ENCODE peak calls at places on chromosomes 13 and 19, in seven cellular contexts. C is endothelial cell; Q is stromal cell of bone marrow; R is brain microvascular endothelial cell; K is activated naive CD4-positive, alpha-beta T cell treated with anti-CD3 and anti-CD28 coated beads for 36 hours; L is NCI-H345; P is hypothalamus. B is an unnamed sample.
A peak's percentile ranks its signal among the peaks of the same experiment; 100 is the strongest.

GRCh38 chr13:30869491-30869890 is 36.6 kb upstream of the MEDAG start:
- DNase-seq in C (no peak), Q (no peak), R (no peak), K (no peak), L (no peak), P (no peak), B (no peak)

GRCh38 chr13:90447735-90448103 is 899.8 kb upstream of the MIR17HG start:
- DNase-seq in C (no peak), Q (peak; percentile 6), R (peak; percentile 44), K (no peak), L (no peak), P (no peak), B (no peak)

GRCh38 chr19:34232566-34233481 is 21.5 kb upstream of the GARRE1 start:
- DNase-seq in C (no peak), Q (peak; percentile 93), R (peak; percentile 92), K (peak; percentile 50), L (no peak), P (no peak), B (no peak)

GRCh38 chr19:7450243-7451223 is 38.3 kb downstream of the PEX11G start:
- DNase-seq in C (no peak), Q (no peak), R (no peak), K (no peak), L (no peak), P (no peak), B (no peak)

GRCh38 chr19:1247747-1248453 is 483 bp upstream of the MIDN start:
- DNase-seq in C (peak; percentile 66), Q (no peak), R (peak; percentile 42), K (peak; percentile 75), L (no peak), P (no peak), B (no peak)

GRCh38 chr19:33390120-33390907 is 16.8 kb downstream of the CEBPG start:
- DNase-seq in C (no peak), Q (no peak), R (no peak), K (no peak), L (no peak), P (no peak), B (no peak)

GRCh38 chr13:113809934-113810333 is 50.9 kb downstream of the TMEM255B start:
- DNase-seq in C (no peak), Q (no peak), R (no peak), K (no peak), L (no peak), P (no peak), B (no peak)

GRCh38 chr19:47020992-47021496 is 1.4 kb downstream of the NPAS1 start:
- DNase-seq in C (no peak), Q (no peak), R (no peak), K (no peak), L (no peak), P (no peak), B (no peak)

GRCh38 chr19:10211691-10212090 is 16.9 kb upstream of the DNMT1 start:
- DNase-seq in C (no peak), Q (no peak), R (no peak), K (no peak), L (no peak), P (no peak), B (no peak)

GRCh38 chr13:43114504-43114903 is 91.1 kb downstream of the DNAJC15 start:
- DNase-seq in C (no peak), Q (no peak), R (no peak), K (no peak), L (no peak), P (no peak), B (no peak)

GRCh38 chr19:45179063-45179847 is 671 bp downstream of the BLOC1S3 start:
- DNase-seq in C (no peak), Q (no peak), R (no peak), K (peak; percentile 32), L (no peak), P (no peak), B (no peak)

GRCh38 chr19:29843180-29844051 is 31.6 kb downstream of the CCNE1 start:
- DNase-seq in C (no peak), Q (no peak), R (peak; percentile 1), K (peak; percentile 13), L (no peak), P (no peak), B (no peak)

GRCh38 chr13:79096099-79096498 is 310.0 kb downstream of the RBM26 start:
- DNase-seq in C (no peak), Q (no peak), R (no peak), K (no peak), L (no peak), P (no peak), B (no peak)

GRCh38 chr13:110254151-110254679 is 52.7 kb downstream of the COL4A1 start:
- DNase-seq in C (no peak), Q (no peak), R (no peak), K (no peak), L (no peak), P (no peak), B (no peak)

GRCh38 chr13:24997367-24997967 is 98.5 kb upstream of the PABPC3 start:
- DNase-seq in C (peak; percentile 21), Q (peak; percentile 12), R (peak; percentile 44), K (peak; percentile 35), L (peak; percentile 24), P (no peak), B (peak; percentile 83)

GRCh38 chr13:91066745-91067144 is 280.7 kb upstream of the MIR17HG start:
- DNase-seq in C (no peak), Q (no peak), R (no peak), K (no peak), L (no peak), P (no peak), B (no peak)

GRCh38 chr13:111064661-111065060 is 50.4 kb upstream of the ARHGEF7 start:
- DNase-seq in C (no peak), Q (no peak), R (no peak), K (no peak), L (no peak), P (no peak), B (no peak)

GRCh38 chr13:35954207-35954560 is 177.0 kb downstream of the DCLK1 start:
- DNase-seq in C (no peak), Q (no peak), R (no peak), K (no peak), L (no peak), P (no peak), B (no peak)

GRCh38 chr19:2529473-2529918 is 53.6 kb downstream of the GADD45B start:
- DNase-seq in C (no peak), Q (peak; percentile 82), R (peak; percentile 90), K (no peak), L (peak; percentile 33), P (no peak), B (no peak)

GRCh38 chr13:26583662-26584061 is 26.2 kb downstream of the WASF3 start:
- DNase-seq in C (no peak), Q (no peak), R (no peak), K (no peak), L (no peak), P (no peak), B (no peak)

GRCh38 chr13:67231481-67231940 is 1.4 kb upstream of the PCDH9 start:
- DNase-seq in C (no peak), Q (no peak), R (no peak), K (no peak), L (peak; percentile 13), P (no peak), B (no peak)

GRCh38 chr13:49373699-49374098 is 70.2 kb downstream of the CAB39L start:
- DNase-seq in C (no peak), Q (no peak), R (peak; percentile 40), K (no peak), L (no peak), P (no peak), B (no peak)

GRCh38 chr19:40231544-40232424 is 5.3 kb upstream of the CCNP start:
- DNase-seq in C (no peak), Q (no peak), R (no peak), K (no peak), L (no peak), P (no peak), B (no peak)

GRCh38 chr13:73365240-73365639 is 306.4 kb downstream of the KLF5 start:
- DNase-seq in C (no peak), Q (no peak), R (no peak), K (no peak), L (peak; percentile 69), P (no peak), B (peak; percentile 15)

GRCh38 chr19:18675779-18676178 is 7.7 kb upstream of the CRTC1 start:
- DNase-seq in C (peak; percentile 32), Q (no peak), R (no peak), K (peak; percentile 50), L (no peak), P (no peak), B (no peak)

GRCh38 chr19:19618384-19619051 is at the start of gene PBX4:
- DNase-seq in C (peak; percentile 91), Q (peak; percentile 72), R (peak; percentile 82), K (peak; percentile 99), L (peak; percentile 95), P (peak; percentile 73), B (peak; percentile 98)

GRCh38 chr13:28743499-28744083 is 24.8 kb upstream of the SLC46A3 start:
- DNase-seq in C (no peak), Q (no peak), R (no peak), K (no peak), L (no peak), P (no peak), B (no peak)

GRCh38 chr13:26326562-26326961 is 72.6 kb downstream of the CDK8 start:
- DNase-seq in C (no peak), Q (no peak), R (no peak), K (no peak), L (no peak), P (no peak), B (no peak)

GRCh38 chr13:21625366-21625765 is 21.4 kb upstream of the MICU2 start:
- DNase-seq in C (no peak), Q (no peak), R (peak; percentile 18), K (peak; percentile 27), L (peak; percentile 53), P (no peak), B (peak; percentile 87)

GRCh38 chr13:23505007-23505406 is 65.2 kb upstream of the TNFRSF19 start:
- DNase-seq in C (no peak), Q (no peak), R (peak; percentile 65), K (no peak), L (no peak), P (no peak), B (no peak)

GRCh38 chr19:11335449-11336146 is 3.9 kb downstream of the RAB3D start:
- DNase-seq in C (no peak), Q (no peak), R (no peak), K (no peak), L (no peak), P (no peak), B (no peak)

GRCh38 chr13:98495627-98496238 is 81.2 kb downstream of the STK24 start:
- DNase-seq in C (no peak), Q (no peak), R (no peak), K (no peak), L (no peak), P (no peak), B (no peak)

GRCh38 chr13:72379581-72379980 is 347.8 kb downstream of the MZT1 start:
- DNase-seq in C (no peak), Q (peak; percentile 11), R (peak; percentile 68), K (no peak), L (no peak), P (no peak), B (no peak)

GRCh38 chr13:47594833-47595232 is 406.2 kb downstream of the SUCLA2 start:
- DNase-seq in C (no peak), Q (no peak), R (peak; percentile 16), K (peak; percentile 8), L (no peak), P (no peak), B (no peak)

GRCh38 chr13:20474515-20474914 is 51.1 kb downstream of the CRYL1 start:
- DNase-seq in C (no peak), Q (no peak), R (no peak), K (no peak), L (no peak), P (no peak), B (no peak)

GRCh38 chr13:49527123-49527522 is 31.4 kb downstream of the PHF11 start:
- DNase-seq in C (no peak), Q (no peak), R (no peak), K (no peak), L (no peak), P (peak; percentile 9), B (no peak)